ENCODE peak calls at places on chromosome 5, in eight cellular contexts. One of them, this sample, is unnamed. For H3K9me3, the result is how much of the 10 kb centered on the place peaks cover.

GRCh38 chr5:176530983-176531901 is 6.0 kb downstream of the RNF44 start:
- DNase-seq in fibroblast of lung: peak
- DNase-seq in sigmoid colon: peak
- DNase-seq in neuronal stem cell: no peak
- DNase-seq in A549: no peak
- DNase-seq in CD4-positive, alpha-beta T cell: no peak
- DNase-seq in PC-3: no peak
- DNase-seq in ascending aorta: no peak
- DNase-seq in this sample: no peak

GRCh38 chr5:134418958-134419357 is 7.3 kb upstream of the CDKN2AIPNL start:
- DNase-seq in PC-3: no peak
- DNase-seq in ascending aorta: no peak
- DNase-seq in neuronal stem cell: no peak
- DNase-seq in A549: no peak
- DNase-seq in sigmoid colon: no peak
- DNase-seq in fibroblast of lung: no peak
- DNase-seq in CD4-positive, alpha-beta T cell: no peak
- DNase-seq in this sample: no peak

GRCh38 chr5:153400931-153401330 is 89.5 kb upstream of the GRIA1 start:
- DNase-seq in A549: no peak
- DNase-seq in fibroblast of lung: no peak
- DNase-seq in sigmoid colon: no peak
- DNase-seq in PC-3: peak
- DNase-seq in ascending aorta: no peak
- DNase-seq in CD4-positive, alpha-beta T cell: no peak
- DNase-seq in neuronal stem cell: no peak
- DNase-seq in this sample: no peak

GRCh38 chr5:82164957-82165698 is 113.0 kb downstream of the RPS23 start:
- DNase-seq in ascending aorta: no peak
- DNase-seq in PC-3: peak
- DNase-seq in sigmoid colon: no peak
- DNase-seq in A549: peak
- DNase-seq in fibroblast of lung: peak
- DNase-seq in neuronal stem cell: no peak
- DNase-seq in CD4-positive, alpha-beta T cell: no peak
- DNase-seq in this sample: no peak

GRCh38 chr5:39947657-39948056 is 522.9 kb upstream of the DAB2 start:
- DNase-seq in PC-3: peak
- DNase-seq in fibroblast of lung: peak
- DNase-seq in ascending aorta: no peak
- DNase-seq in neuronal stem cell: no peak
- DNase-seq in A549: peak
- DNase-seq in CD4-positive, alpha-beta T cell: no peak
- DNase-seq in sigmoid colon: no peak
- DNase-seq in this sample: no peak

GRCh38 chr5:128224336-128224735 is 140.8 kb downstream of the SLC12A2 start:
- DNase-seq in CD4-positive, alpha-beta T cell: no peak
- DNase-seq in PC-3: no peak
- DNase-seq in A549: no peak
- DNase-seq in fibroblast of lung: no peak
- DNase-seq in neuronal stem cell: no peak
- DNase-seq in ascending aorta: no peak
- DNase-seq in sigmoid colon: no peak
- DNase-seq in this sample: no peak

GRCh38 chr5:143181173-143181572 is 222.3 kb downstream of the NR3C1 start:
- DNase-seq in A549: no peak
- DNase-seq in PC-3: no peak
- DNase-seq in ascending aorta: no peak
- DNase-seq in CD4-positive, alpha-beta T cell: no peak
- DNase-seq in fibroblast of lung: no peak
- DNase-seq in neuronal stem cell: no peak
- DNase-seq in sigmoid colon: no peak
- DNase-seq in this sample: no peak

GRCh38 chr5:6508931-6509330 is 60.3 kb downstream of the UBE2QL1 start:
- DNase-seq in A549: no peak
- DNase-seq in CD4-positive, alpha-beta T cell: no peak
- DNase-seq in PC-3: no peak
- DNase-seq in ascending aorta: no peak
- DNase-seq in fibroblast of lung: no peak
- DNase-seq in neuronal stem cell: no peak
- DNase-seq in sigmoid colon: no peak
- DNase-seq in this sample: no peak

GRCh38 chr5:3511774-3512173 is 83.9 kb upstream of the IRX1 start:
- DNase-seq in CD4-positive, alpha-beta T cell: no peak
- DNase-seq in neuronal stem cell: no peak
- DNase-seq in PC-3: no peak
- DNase-seq in sigmoid colon: no peak
- DNase-seq in fibroblast of lung: no peak
- DNase-seq in ascending aorta: no peak
- DNase-seq in A549: no peak
- DNase-seq in this sample: no peak

DNA sequence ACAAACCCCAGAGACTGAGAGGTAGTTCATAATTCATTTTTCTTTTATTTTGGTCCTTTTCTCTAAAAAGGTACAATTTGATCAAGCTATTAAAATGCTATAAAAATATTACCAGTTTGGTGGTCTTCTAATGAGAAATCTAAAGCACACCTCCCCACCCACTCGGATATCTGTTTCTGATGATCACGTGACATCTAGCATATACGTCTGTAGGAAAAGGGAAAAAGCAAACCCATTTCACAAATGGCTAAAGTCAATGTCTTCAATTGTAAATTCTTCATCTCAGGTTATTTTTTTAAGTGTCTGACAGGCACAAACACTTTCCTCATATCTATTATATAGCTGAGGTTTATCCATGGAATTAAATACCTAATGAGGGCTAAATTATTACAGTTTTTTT is 18.9 kb downstream of the ZNF354A start:
- DNase-seq in CD4-positive, alpha-beta T cell: no peak
- DNase-seq in fibroblast of lung: no peak
- DNase-seq in ascending aorta: no peak
- DNase-seq in neuronal stem cell: no peak
- DNase-seq in A549: no peak
- DNase-seq in sigmoid colon: no peak
- DNase-seq in PC-3: no peak
- DNase-seq in this sample: no peak
- H3K9me3 ChIP-seq in CD4-positive, alpha-beta T cell: half or more
- H3K9me3 ChIP-seq in fibroblast of lung: under half
- H3K9me3 ChIP-seq in ascending aorta: half or more
- H3K9me3 ChIP-seq in neuronal stem cell: half or more
- H3K9me3 ChIP-seq in A549: half or more
- H3K9me3 ChIP-seq in sigmoid colon: half or more
- H3K9me3 ChIP-seq in PC-3: half or more
- H3K9me3 ChIP-seq in this sample: under half

GRCh38 chr5:45274241-45274640 is 421.9 kb downstream of the HCN1 start:
- DNase-seq in A549: no peak
- DNase-seq in PC-3: no peak
- DNase-seq in ascending aorta: no peak
- DNase-seq in sigmoid colon: no peak
- DNase-seq in fibroblast of lung: no peak
- DNase-seq in CD4-positive, alpha-beta T cell: no peak
- DNase-seq in neuronal stem cell: no peak
- DNase-seq in this sample: no peak

GRCh38 chr5:45271626-45272025 is 424.6 kb downstream of the HCN1 start:
- DNase-seq in PC-3: no peak
- DNase-seq in fibroblast of lung: no peak
- DNase-seq in neuronal stem cell: no peak
- DNase-seq in A549: no peak
- DNase-seq in CD4-positive, alpha-beta T cell: no peak
- DNase-seq in ascending aorta: no peak
- DNase-seq in sigmoid colon: no peak
- DNase-seq in this sample: no peak
- H3K9me3 ChIP-seq in PC-3: under half
- H3K9me3 ChIP-seq in fibroblast of lung: under half
- H3K9me3 ChIP-seq in neuronal stem cell: under half
- H3K9me3 ChIP-seq in A549: under half
- H3K9me3 ChIP-seq in CD4-positive, alpha-beta T cell: under half
- H3K9me3 ChIP-seq in ascending aorta: under half
- H3K9me3 ChIP-seq in sigmoid colon: under half
- H3K9me3 ChIP-seq in this sample: under half

GRCh38 chr5:83764101-83764500 is 43.4 kb upstream of the HAPLN1 start:
- DNase-seq in neuronal stem cell: no peak
- DNase-seq in sigmoid colon: no peak
- DNase-seq in PC-3: no peak
- DNase-seq in CD4-positive, alpha-beta T cell: no peak
- DNase-seq in ascending aorta: no peak
- DNase-seq in fibroblast of lung: peak
- DNase-seq in A549: no peak
- DNase-seq in this sample: no peak

DNA sequence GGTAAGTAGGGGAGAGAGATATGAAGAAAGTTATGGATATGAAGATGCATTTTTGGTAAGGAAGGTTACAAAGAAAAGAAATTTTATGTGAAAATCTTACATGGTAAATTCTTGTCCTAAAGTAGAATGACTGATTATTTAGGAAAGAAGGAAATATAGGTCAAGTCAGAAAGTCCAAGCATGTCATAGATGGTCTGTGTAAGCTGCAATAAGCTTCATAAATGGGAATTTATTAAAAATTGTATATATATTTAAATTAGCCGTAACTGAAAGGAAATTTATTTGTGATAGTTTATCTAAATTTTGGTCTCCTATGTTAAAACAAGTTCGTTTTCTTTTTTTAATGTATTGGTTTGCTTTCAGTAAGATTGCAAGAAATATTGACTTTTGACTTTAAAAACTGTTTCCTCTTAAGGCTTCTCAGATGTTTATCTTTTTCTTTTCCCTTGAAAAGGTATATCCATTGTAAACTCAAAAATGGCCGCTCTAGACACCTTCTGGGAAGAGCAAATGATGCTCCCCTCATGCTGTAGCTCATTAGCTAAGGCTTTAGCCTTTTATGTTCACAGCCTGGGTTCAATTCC is 46.8 kb upstream of the HAPLN1 start:
- DNase-seq in fibroblast of lung: peak
- DNase-seq in A549: peak
- DNase-seq in CD4-positive, alpha-beta T cell: no peak
- DNase-seq in sigmoid colon: no peak
- DNase-seq in ascending aorta: no peak
- DNase-seq in neuronal stem cell: peak
- DNase-seq in PC-3: peak
- DNase-seq in this sample: no peak
- H3K9me3 ChIP-seq in fibroblast of lung: under half
- H3K9me3 ChIP-seq in A549: under half
- H3K9me3 ChIP-seq in CD4-positive, alpha-beta T cell: under half
- H3K9me3 ChIP-seq in sigmoid colon: under half
- H3K9me3 ChIP-seq in ascending aorta: under half
- H3K9me3 ChIP-seq in neuronal stem cell: under half
- H3K9me3 ChIP-seq in PC-3: under half
- H3K9me3 ChIP-seq in this sample: under half

GRCh38 chr5:27962201-27962600 is 923.8 kb upstream of the CDH9 start:
- DNase-seq in neuronal stem cell: no peak
- DNase-seq in ascending aorta: no peak
- DNase-seq in A549: no peak
- DNase-seq in CD4-positive, alpha-beta T cell: no peak
- DNase-seq in sigmoid colon: no peak
- DNase-seq in fibroblast of lung: peak
- DNase-seq in PC-3: peak
- DNase-seq in this sample: no peak

GRCh38 chr5:27969157-27969556 is 930.8 kb upstream of the CDH9 start:
- DNase-seq in sigmoid colon: no peak
- DNase-seq in CD4-positive, alpha-beta T cell: no peak
- DNase-seq in neuronal stem cell: no peak
- DNase-seq in ascending aorta: no peak
- DNase-seq in fibroblast of lung: no peak
- DNase-seq in PC-3: no peak
- DNase-seq in A549: no peak
- DNase-seq in this sample: no peak

DNA sequence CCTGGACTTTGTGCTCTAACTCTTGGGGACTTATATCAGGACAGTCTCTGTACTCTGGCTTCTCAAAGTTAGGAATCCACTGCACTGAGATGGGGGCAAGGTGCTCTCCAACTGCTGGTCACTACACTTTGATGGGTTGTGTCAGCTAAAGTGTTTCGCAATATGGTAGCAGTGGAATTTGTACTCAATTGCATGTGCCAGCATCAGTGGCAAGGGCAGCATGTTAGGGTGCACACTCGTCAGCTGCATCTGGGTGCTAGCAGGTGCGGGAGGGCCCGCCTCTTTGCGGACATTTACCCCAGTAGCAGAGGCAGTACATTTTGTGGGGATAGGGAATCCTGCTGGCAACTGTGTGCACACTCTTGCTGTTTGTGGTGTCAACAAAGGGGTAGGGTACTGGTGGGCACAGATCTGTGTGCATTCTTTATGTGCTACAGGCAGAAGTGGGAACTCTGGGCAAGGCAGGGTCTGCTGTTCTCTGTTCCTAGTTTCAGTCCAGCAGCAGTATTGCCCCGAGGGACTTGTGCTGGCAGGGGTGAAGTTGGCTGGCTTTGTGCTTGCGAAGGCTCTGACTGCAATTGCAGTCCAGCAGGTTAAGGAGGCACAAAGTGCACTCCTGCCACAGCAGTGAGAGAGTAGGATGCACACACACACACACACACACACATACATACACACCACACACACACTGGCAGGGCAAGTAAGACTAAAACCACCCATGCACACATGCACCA is 924.8 kb upstream of the CDH9 start:
- DNase-seq in CD4-positive, alpha-beta T cell: no peak
- DNase-seq in ascending aorta: no peak
- DNase-seq in sigmoid colon: no peak
- DNase-seq in A549: no peak
- DNase-seq in PC-3: no peak
- DNase-seq in fibroblast of lung: no peak
- DNase-seq in neuronal stem cell: no peak
- DNase-seq in this sample: no peak
- H3K9me3 ChIP-seq in CD4-positive, alpha-beta T cell: under half
- H3K9me3 ChIP-seq in ascending aorta: under half
- H3K9me3 ChIP-seq in sigmoid colon: under half
- H3K9me3 ChIP-seq in A549: under half
- H3K9me3 ChIP-seq in PC-3: under half
- H3K9me3 ChIP-seq in fibroblast of lung: under half
- H3K9me3 ChIP-seq in neuronal stem cell: under half
- H3K9me3 ChIP-seq in this sample: under half

DNA sequence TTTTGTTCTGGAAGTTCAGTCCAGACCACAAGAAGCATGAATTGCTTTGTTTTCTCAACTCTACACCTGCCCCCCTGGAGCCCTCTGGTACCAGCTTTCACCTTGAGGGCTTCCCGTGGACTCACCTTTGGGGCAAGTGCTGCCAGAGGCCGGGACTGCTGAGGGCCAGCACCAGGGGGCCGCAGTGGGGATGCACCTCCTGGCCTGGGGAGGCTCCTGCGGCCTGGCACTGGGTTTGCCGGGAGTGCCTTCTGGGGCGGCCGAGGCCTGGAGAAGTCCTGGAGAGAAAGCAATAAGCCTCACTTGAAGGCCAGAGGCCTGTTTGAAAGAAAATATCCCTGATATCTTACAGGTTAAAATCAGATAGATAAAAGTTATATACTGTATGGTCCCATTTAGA is 21.7 kb downstream of the NIPAL4 start:
- DNase-seq in fibroblast of lung: no peak
- DNase-seq in PC-3: no peak
- DNase-seq in A549: no peak
- DNase-seq in neuronal stem cell: no peak
- DNase-seq in ascending aorta: no peak
- DNase-seq in sigmoid colon: peak
- DNase-seq in CD4-positive, alpha-beta T cell: no peak
- DNase-seq in this sample: no peak
- H3K9me3 ChIP-seq in fibroblast of lung: under half
- H3K9me3 ChIP-seq in PC-3: under half
- H3K9me3 ChIP-seq in A549: under half
- H3K9me3 ChIP-seq in neuronal stem cell: under half
- H3K9me3 ChIP-seq in ascending aorta: under half
- H3K9me3 ChIP-seq in sigmoid colon: under half
- H3K9me3 ChIP-seq in CD4-positive, alpha-beta T cell: under half
- H3K9me3 ChIP-seq in this sample: under half